ENCODE peak calls at places on chromosomes 1 and 21, in four cellular contexts. One of them, this sample, is unnamed.

GRCh38 chr21:43865471-43866181 is 603 bp downstream of the AGPAT3 start:
- DNase-seq in effector memory CD4-positive, alpha-beta T cell: peak
- DNase-seq in heart right ventricle: peak
- DNase-seq in brain microvascular endothelial cell: no peak
- DNase-seq in this sample: no peak

GRCh38 chr1:167601442-167602380 is 28.3 kb upstream of the RCSD1 start:
- DNase-seq in effector memory CD4-positive, alpha-beta T cell: no peak
- DNase-seq in brain microvascular endothelial cell: no peak
- DNase-seq in heart right ventricle: peak
- DNase-seq in this sample: no peak

GRCh38 chr1:20485527-20486456 is at the start of gene CAMK2N1:
- DNase-seq in brain microvascular endothelial cell: no peak
- DNase-seq in heart right ventricle: peak
- DNase-seq in effector memory CD4-positive, alpha-beta T cell: peak
- DNase-seq in this sample: peak

GRCh38 chr1:53577141-53578100 is 118.2 kb downstream of the DMRTB1 start:
- DNase-seq in brain microvascular endothelial cell: no peak
- DNase-seq in effector memory CD4-positive, alpha-beta T cell: no peak
- DNase-seq in heart right ventricle: no peak
- DNase-seq in this sample: peak

GRCh38 chr1:156958247-156958714 is 37.8 kb downstream of the LRRC71 start:
- DNase-seq in effector memory CD4-positive, alpha-beta T cell: no peak
- DNase-seq in brain microvascular endothelial cell: no peak
- DNase-seq in heart right ventricle: no peak
- DNase-seq in this sample: peak

GRCh38 chr21:42746593-42747266 is 93.3 kb downstream of the PDE9A start:
- DNase-seq in heart right ventricle: no peak
- DNase-seq in brain microvascular endothelial cell: no peak
- DNase-seq in effector memory CD4-positive, alpha-beta T cell: peak
- DNase-seq in this sample: no peak

GRCh38 chr1:96557336-96557735 is 164.2 kb upstream of the PTBP2 start:
- DNase-seq in effector memory CD4-positive, alpha-beta T cell: no peak
- DNase-seq in brain microvascular endothelial cell: no peak
- DNase-seq in heart right ventricle: no peak
- DNase-seq in this sample: no peak

GRCh38 chr1:229762891-229763290 is 136.8 kb downstream of the URB2 start:
- DNase-seq in brain microvascular endothelial cell: no peak
- DNase-seq in effector memory CD4-positive, alpha-beta T cell: no peak
- DNase-seq in heart right ventricle: no peak
- DNase-seq in this sample: no peak

GRCh38 chr1:110771245-110772022 is 96.7 kb upstream of the KCNA3 start:
- DNase-seq in heart right ventricle: no peak
- DNase-seq in brain microvascular endothelial cell: no peak
- DNase-seq in effector memory CD4-positive, alpha-beta T cell: no peak
- DNase-seq in this sample: peak

GRCh38 chr21:23968722-23969647 is 1638.3 kb downstream of the MRPL39 start:
- DNase-seq in heart right ventricle: no peak
- DNase-seq in brain microvascular endothelial cell: peak
- DNase-seq in effector memory CD4-positive, alpha-beta T cell: peak
- DNase-seq in this sample: peak

GRCh38 chr1:61337037-61337436 is 254.7 kb downstream of the NFIA start:
- DNase-seq in brain microvascular endothelial cell: no peak
- DNase-seq in heart right ventricle: no peak
- DNase-seq in effector memory CD4-positive, alpha-beta T cell: no peak
- DNase-seq in this sample: no peak

GRCh38 chr1:153793261-153793972 is 18.2 kb downstream of the SLC27A3 start:
- DNase-seq in heart right ventricle: no peak
- DNase-seq in effector memory CD4-positive, alpha-beta T cell: no peak
- DNase-seq in brain microvascular endothelial cell: no peak
- DNase-seq in this sample: no peak

GRCh38 chr21:43290529-43291346 is 121.9 kb downstream of the CRYAA start:
- DNase-seq in heart right ventricle: no peak
- DNase-seq in brain microvascular endothelial cell: no peak
- DNase-seq in effector memory CD4-positive, alpha-beta T cell: no peak
- DNase-seq in this sample: no peak

GRCh38 chr21:39660596-39660995 is 47.9 kb downstream of the B3GALT5 start:
- DNase-seq in brain microvascular endothelial cell: peak
- DNase-seq in effector memory CD4-positive, alpha-beta T cell: no peak
- DNase-seq in heart right ventricle: peak
- DNase-seq in this sample: peak

GRCh38 chr1:221635305-221635704 is 106.6 kb downstream of the DUSP10 start:
- DNase-seq in brain microvascular endothelial cell: no peak
- DNase-seq in effector memory CD4-positive, alpha-beta T cell: no peak
- DNase-seq in heart right ventricle: no peak
- DNase-seq in this sample: no peak

GRCh38 chr1:213244664-213245091 is 193.6 kb downstream of the RPS6KC1 start:
- DNase-seq in effector memory CD4-positive, alpha-beta T cell: no peak
- DNase-seq in heart right ventricle: no peak
- DNase-seq in brain microvascular endothelial cell: peak
- DNase-seq in this sample: no peak

GRCh38 chr1:241895013-241895412 is 47.0 kb downstream of the EXO1 start:
- DNase-seq in effector memory CD4-positive, alpha-beta T cell: no peak
- DNase-seq in heart right ventricle: no peak
- DNase-seq in brain microvascular endothelial cell: no peak
- DNase-seq in this sample: no peak

GRCh38 chr1:182111496-182111895 is 50.0 kb upstream of the ZNF648 start:
- DNase-seq in brain microvascular endothelial cell: no peak
- DNase-seq in heart right ventricle: no peak
- DNase-seq in effector memory CD4-positive, alpha-beta T cell: no peak
- DNase-seq in this sample: no peak

GRCh38 chr1:192109576-192109975 is 48.7 kb upstream of the RGS18 start:
- DNase-seq in effector memory CD4-positive, alpha-beta T cell: no peak
- DNase-seq in brain microvascular endothelial cell: no peak
- DNase-seq in heart right ventricle: no peak
- DNase-seq in this sample: no peak

GRCh38 chr1:198726455-198726854 is 87.6 kb downstream of the PTPRC start:
- DNase-seq in heart right ventricle: no peak
- DNase-seq in brain microvascular endothelial cell: peak
- DNase-seq in effector memory CD4-positive, alpha-beta T cell: no peak
- DNase-seq in this sample: no peak

GRCh38 chr1:26923711-26924110 is 2.2 kb downstream of the NUDC start:
- DNase-seq in heart right ventricle: no peak
- DNase-seq in effector memory CD4-positive, alpha-beta T cell: no peak
- DNase-seq in brain microvascular endothelial cell: peak
- DNase-seq in this sample: no peak

GRCh38 chr1:67830226-67830625 is 3.0 kb downstream of the GNG12 start:
- DNase-seq in heart right ventricle: no peak
- DNase-seq in effector memory CD4-positive, alpha-beta T cell: no peak
- DNase-seq in brain microvascular endothelial cell: no peak
- DNase-seq in this sample: no peak

GRCh38 chr21:44736291-44737004 is 25.1 kb upstream of the TSPEAR start:
- DNase-seq in effector memory CD4-positive, alpha-beta T cell: no peak
- DNase-seq in brain microvascular endothelial cell: no peak
- DNase-seq in heart right ventricle: no peak
- DNase-seq in this sample: no peak

GRCh38 chr1:212686069-212686468 is 13.6 kb downstream of the BATF3 start:
- DNase-seq in effector memory CD4-positive, alpha-beta T cell: no peak
- DNase-seq in brain microvascular endothelial cell: no peak
- DNase-seq in heart right ventricle: no peak
- DNase-seq in this sample: no peak

GRCh38 chr1:236536540-236536939 is 12.8 kb downstream of the LGALS8 start:
- DNase-seq in brain microvascular endothelial cell: no peak
- DNase-seq in effector memory CD4-positive, alpha-beta T cell: no peak
- DNase-seq in heart right ventricle: no peak
- DNase-seq in this sample: no peak

GRCh38 chr1:21270086-21270689 is 20.1 kb downstream of the ECE1 start:
- DNase-seq in effector memory CD4-positive, alpha-beta T cell: peak
- DNase-seq in heart right ventricle: peak
- DNase-seq in brain microvascular endothelial cell: peak
- DNase-seq in this sample: peak

GRCh38 chr1:153648000-153648643 is 10.4 kb upstream of the SNAPIN start:
- DNase-seq in heart right ventricle: no peak
- DNase-seq in effector memory CD4-positive, alpha-beta T cell: no peak
- DNase-seq in brain microvascular endothelial cell: no peak
- DNase-seq in this sample: no peak

GRCh38 chr1:7252411-7253117 is 467.3 kb downstream of the CAMTA1 start:
- DNase-seq in heart right ventricle: no peak
- DNase-seq in brain microvascular endothelial cell: no peak
- DNase-seq in effector memory CD4-positive, alpha-beta T cell: no peak
- DNase-seq in this sample: peak

GRCh38 chr1:206469411-206469932 is 804 bp upstream of the IKBKE start:
- DNase-seq in heart right ventricle: no peak
- DNase-seq in brain microvascular endothelial cell: no peak
- DNase-seq in effector memory CD4-positive, alpha-beta T cell: no peak
- DNase-seq in this sample: no peak

GRCh38 chr1:58576727-58577675 is at the start of gene TACSTD2:
- DNase-seq in heart right ventricle: peak
- DNase-seq in brain microvascular endothelial cell: no peak
- DNase-seq in effector memory CD4-positive, alpha-beta T cell: no peak
- DNase-seq in this sample: peak

GRCh38 chr1:87760100-87760499 is 431.4 kb downstream of the LMO4 start:
- DNase-seq in heart right ventricle: no peak
- DNase-seq in effector memory CD4-positive, alpha-beta T cell: no peak
- DNase-seq in brain microvascular endothelial cell: no peak
- DNase-seq in this sample: no peak

GRCh38 chr1:200905411-200906052 is 10.8 kb downstream of the INAVA start:
- DNase-seq in brain microvascular endothelial cell: peak
- DNase-seq in heart right ventricle: no peak
- DNase-seq in effector memory CD4-positive, alpha-beta T cell: peak
- DNase-seq in this sample: no peak

GRCh38 chr1:225464851-225465792 is 37.3 kb upstream of the LBR start:
- DNase-seq in heart right ventricle: no peak
- DNase-seq in effector memory CD4-positive, alpha-beta T cell: no peak
- DNase-seq in brain microvascular endothelial cell: no peak
- DNase-seq in this sample: peak

GRCh38 chr1:74053407-74053806 is 144.6 kb downstream of the LRRIQ3 start:
- DNase-seq in effector memory CD4-positive, alpha-beta T cell: no peak
- DNase-seq in brain microvascular endothelial cell: no peak
- DNase-seq in heart right ventricle: no peak
- DNase-seq in this sample: no peak

GRCh38 chr1:35505911-35506798 is 51.0 kb downstream of the KIAA0319L start:
- DNase-seq in heart right ventricle: no peak
- DNase-seq in effector memory CD4-positive, alpha-beta T cell: peak
- DNase-seq in brain microvascular endothelial cell: peak
- DNase-seq in this sample: no peak

GRCh38 chr1:198679535-198680173 is 40.8 kb downstream of the PTPRC start:
- DNase-seq in effector memory CD4-positive, alpha-beta T cell: peak
- DNase-seq in heart right ventricle: no peak
- DNase-seq in brain microvascular endothelial cell: no peak
- DNase-seq in this sample: no peak

GRCh38 chr1:162117039-162117816 is 47.7 kb downstream of the NOS1AP start:
- DNase-seq in effector memory CD4-positive, alpha-beta T cell: no peak
- DNase-seq in heart right ventricle: no peak
- DNase-seq in brain microvascular endothelial cell: no peak
- DNase-seq in this sample: peak

GRCh38 chr1:171389176-171389575 is 75.2 kb downstream of the FMO4 start:
- DNase-seq in heart right ventricle: no peak
- DNase-seq in brain microvascular endothelial cell: peak
- DNase-seq in effector memory CD4-positive, alpha-beta T cell: no peak
- DNase-seq in this sample: no peak

GRCh38 chr1:179706339-179706941 is 36.7 kb upstream of the FAM163A start:
- DNase-seq in brain microvascular endothelial cell: peak
- DNase-seq in heart right ventricle: peak
- DNase-seq in effector memory CD4-positive, alpha-beta T cell: no peak
- DNase-seq in this sample: no peak

This sample was measured in islet precursor cell.